ENCODE peak calls at places on chromosomes 11 and 22, in four cellular contexts. V is HCT116, Q is pancreas, D is cardiac fibroblast. W is an unnamed sample.

GRCh38 chr11:65884716-65885092 is 3.6 kb downstream of the FIBP start:
- DNase-seq in V (no peak), Q (no peak), D (peak), W (no peak)

GRCh38 chr11:35347173-35347878 is 72.0 kb downstream of the SLC1A2 start:
- DNase-seq in D (no peak), V (no peak), Q (no peak), W (no peak)

GRCh38 chr11:99422581-99423434 is 402.1 kb downstream of the CNTN5 start:
- DNase-seq in D (no peak), V (no peak), Q (no peak), W (no peak)

GRCh38 chr11:133123371-133123770 is 408.9 kb downstream of the OPCML start:
- DNase-seq in Q (no peak), V (no peak), D (no peak), W (no peak)

GRCh38 chr11:35815556-35816315 is 128.1 kb upstream of the LDLRAD3 start:
- DNase-seq in Q (peak), V (no peak), D (peak), W (no peak)

GRCh38 chr11:46308632-46309419 is 31.4 kb downstream of the CREB3L1 start:
- DNase-seq in V (peak), Q (peak), D (peak), W (peak)

GRCh38 chr11:62497132-62497915 is 49.3 kb downstream of the AHNAK start:
- DNase-seq in V (peak), Q (no peak), D (peak), W (no peak)

GRCh38 chr11:75668508-75669297 is at the start of gene MAP6:
- DNase-seq in Q (no peak), D (no peak), V (no peak), W (no peak)

GRCh38 chr22:37340331-37341262 is 58.3 kb downstream of the CYTH4 start:
- DNase-seq in Q (no peak), D (no peak), V (no peak), W (no peak)

GRCh38 chr22:49297286-49297870 is 530.3 kb downstream of the BRD1 start:
- DNase-seq in V (no peak), Q (no peak), D (no peak), W (peak)

GRCh38 chr11:66728760-66729385 is at the start of gene SPTBN2:
- DNase-seq in V (no peak), D (no peak), Q (no peak), W (no peak)

GRCh38 chr22:23542933-23543332 is 37.2 kb downstream of the IGLL1 start:
- DNase-seq in D (peak), Q (no peak), V (no peak), W (no peak)

GRCh38 chr11:44243633-44244343 is 66.2 kb downstream of the ALX4 start:
- DNase-seq in V (no peak), Q (peak), D (peak), W (no peak)

GRCh38 chr11:66326261-66327111 is 9.6 kb upstream of the CD248 start:
- DNase-seq in Q (no peak), D (peak), V (no peak), W (peak)

DNA sequence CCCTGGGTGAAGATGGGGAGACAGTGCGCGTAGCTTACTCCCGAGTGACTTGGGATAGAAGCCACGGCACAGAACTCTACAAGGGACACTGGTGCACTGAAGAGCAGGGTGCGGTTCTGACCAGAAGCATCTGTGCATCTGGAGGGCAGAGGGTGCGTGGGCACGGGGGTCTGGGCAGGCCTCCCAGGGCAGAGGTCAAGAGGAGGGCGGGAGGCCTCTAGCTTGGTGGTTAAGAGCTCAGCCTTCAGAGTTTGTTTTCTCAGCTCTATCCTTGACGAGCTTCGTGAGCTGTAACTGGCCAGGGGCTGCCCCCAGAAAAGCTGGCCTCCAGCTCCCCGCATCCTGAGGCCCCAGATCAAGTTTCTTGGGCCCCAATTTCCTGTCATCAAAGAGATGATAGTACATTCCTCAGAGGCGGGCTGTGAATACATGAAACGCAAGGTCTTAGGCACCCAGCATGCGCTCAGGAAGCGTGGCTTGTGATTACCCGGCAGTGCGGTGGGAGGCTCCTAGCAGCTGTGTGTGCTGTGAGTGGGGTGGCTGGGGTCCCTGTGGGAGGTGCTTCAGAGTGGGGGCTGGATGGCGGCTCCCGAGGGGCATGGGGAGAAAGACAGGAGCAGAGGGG is 6.0 kb upstream of the BID start:
- DNase-seq in V (no peak), Q (no peak), D (no peak), W (no peak)
- H3K4me3 ChIP-seq in V (no peak), Q (no peak), D (no peak), W (no peak)

GRCh38 chr11:127002669-127003259 is 2.2 kb upstream of the KIRREL3 start:
- DNase-seq in Q (no peak), D (no peak), V (no peak), W (no peak)
- H3K4me3 ChIP-seq in Q (no peak), D (no peak), V (no peak), W (no peak)

GRCh38 chr22:20299736-20300136 is 20.1 kb downstream of the DGCR6L start:
- DNase-seq in D (peak), Q (peak), V (no peak), W (no peak)
- H3K4me3 ChIP-seq in D (peak), Q (peak), V (peak), W (peak)

GRCh38 chr22:20026204-20026908 is 5.4 kb downstream of the TANGO2 start:
- DNase-seq in D (no peak), V (no peak), Q (no peak), W (no peak)
- H3K4me3 ChIP-seq in D (no peak), V (no peak), Q (no peak), W (no peak)

DNA sequence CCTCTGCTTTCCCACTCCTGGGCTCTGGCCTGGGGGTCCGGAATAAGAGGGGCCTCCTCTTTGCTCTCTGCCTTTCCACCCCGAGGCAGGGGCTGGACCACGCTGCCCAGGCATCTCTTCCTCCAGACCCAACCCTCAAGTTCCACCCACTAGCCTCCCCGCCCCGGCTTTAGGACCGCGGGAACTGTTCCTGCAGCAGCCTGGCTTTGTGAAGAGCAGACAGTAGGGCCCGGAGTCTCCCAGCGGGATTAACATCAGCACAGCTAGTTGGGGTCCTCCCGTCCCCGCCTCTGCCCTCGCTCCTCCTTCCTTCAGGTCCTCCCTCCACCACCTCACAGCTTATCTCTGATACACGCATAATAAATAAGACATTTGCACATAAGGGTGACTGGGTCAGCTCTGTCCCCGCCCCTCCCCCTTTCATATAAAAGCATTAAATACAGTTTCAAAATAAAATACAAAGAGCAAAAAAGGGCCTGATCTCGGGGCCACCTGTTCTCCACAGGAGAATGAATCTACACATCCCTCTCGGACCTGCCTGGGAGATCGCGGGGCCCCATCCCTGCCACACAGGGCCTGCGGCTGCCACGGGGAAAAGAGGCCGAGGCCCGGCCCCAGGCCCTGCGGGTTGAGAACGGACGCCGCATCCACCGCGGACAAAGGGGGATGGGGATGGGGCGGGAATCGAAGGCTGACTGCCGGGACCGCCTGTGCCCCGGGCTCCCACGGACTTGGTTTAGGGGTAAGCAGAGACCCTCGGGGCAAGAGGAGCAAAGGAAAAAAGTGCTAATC is 6.5 kb downstream of the ZFTA start:
- DNase-seq in Q (no peak), V (no peak), D (no peak), W (no peak)
- H3K4me3 ChIP-seq in Q (no peak), V (no peak), D (peak), W (peak)

DNA sequence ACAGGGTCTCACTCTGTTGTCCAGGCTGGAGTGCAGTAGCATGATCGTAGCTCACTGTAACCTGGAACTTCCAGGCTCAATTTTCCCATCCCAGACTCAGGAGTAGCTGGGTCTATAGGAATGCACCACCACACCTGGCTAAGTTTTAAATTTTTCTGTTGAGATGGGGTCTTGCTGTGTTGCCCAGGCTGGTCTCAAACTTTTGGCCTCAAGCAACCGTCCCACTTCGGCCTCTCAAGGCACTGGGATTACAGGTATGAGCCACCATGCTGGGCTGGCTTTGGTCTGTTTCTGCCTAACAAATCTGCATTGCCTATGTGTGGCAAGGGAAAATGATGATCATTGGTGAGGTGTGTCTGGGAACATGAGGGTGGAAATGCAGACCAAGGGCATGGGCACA is 59.3 kb upstream of the CLMP start:
- DNase-seq in D (no peak), Q (no peak), V (no peak), W (no peak)
- H3K4me3 ChIP-seq in D (no peak), Q (no peak), V (no peak), W (no peak)

DNA sequence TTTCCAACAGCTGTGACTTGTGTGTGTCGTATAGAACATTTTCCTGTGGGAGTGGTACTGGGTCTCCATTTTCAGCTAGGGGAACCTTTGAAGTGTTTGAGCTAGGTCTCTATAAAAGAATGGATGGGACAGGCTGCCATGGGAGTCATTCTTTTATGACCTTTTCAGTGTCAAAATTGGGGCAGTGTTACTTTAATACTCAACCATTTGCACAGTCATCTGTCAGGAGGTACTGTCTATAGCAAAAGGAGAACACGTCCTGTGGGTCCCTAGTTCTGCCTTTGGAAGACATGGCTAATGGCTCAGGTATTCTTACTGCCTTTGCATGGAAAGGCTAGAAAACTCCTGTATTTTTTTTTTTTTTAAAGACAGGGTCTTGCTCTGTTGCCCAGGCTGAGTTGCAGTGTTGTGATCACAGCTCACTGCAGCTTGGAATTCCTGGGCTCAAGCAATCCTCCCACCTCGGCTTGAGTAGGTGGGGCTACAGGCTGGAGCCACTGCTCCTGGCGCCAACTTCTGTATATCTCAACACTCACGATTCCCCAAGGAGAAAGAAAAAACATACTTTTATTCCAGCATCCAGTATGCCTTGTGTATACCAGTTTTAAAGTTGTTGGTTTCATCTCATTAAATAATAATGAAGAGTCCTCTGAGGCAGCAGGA is 2.1 kb upstream of the ATF4 start:
- DNase-seq in V (no peak), D (peak), Q (no peak), W (no peak)
- H3K4me3 ChIP-seq in V (peak), D (no peak), Q (no peak), W (no peak)

GRCh38 chr22:42439821-42440674 is 7.8 kb upstream of the NFAM1 start:
- DNase-seq in Q (no peak), D (peak), V (no peak), W (no peak)

GRCh38 chr22:42437488-42438292 is 5.5 kb upstream of the NFAM1 start:
- DNase-seq in D (peak), V (peak), Q (peak), W (peak)

GRCh38 chr22:42439021-42439420 is 6.8 kb upstream of the NFAM1 start:
- DNase-seq in D (no peak), V (no peak), Q (no peak), W (no peak)

GRCh38 chr22:42436402-42436801 is 4.2 kb upstream of the NFAM1 start:
- DNase-seq in V (no peak), Q (no peak), D (no peak), W (no peak)

DNA sequence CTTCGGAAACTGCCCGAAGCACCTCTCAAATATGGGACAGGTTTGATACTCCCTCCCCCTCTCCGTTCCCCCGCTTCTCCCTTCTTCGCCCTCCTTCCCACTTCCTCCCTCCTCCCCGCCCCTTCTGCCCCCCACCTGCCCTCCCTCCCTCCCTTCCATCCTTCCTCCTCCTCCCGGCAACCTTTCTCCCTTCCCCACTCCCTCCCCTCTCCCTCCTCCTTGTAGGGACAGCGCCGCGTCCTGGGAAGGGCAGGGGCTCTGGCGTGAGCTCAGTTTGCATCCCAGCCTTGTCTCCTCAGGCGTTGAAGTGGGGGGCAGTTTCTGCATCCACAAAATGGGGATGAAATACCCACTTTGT is 6.1 kb upstream of the NFAM1 start:
- DNase-seq in V (no peak), D (no peak), Q (no peak), W (no peak)
- H3K4me3 ChIP-seq in V (no peak), D (no peak), Q (no peak), W (no peak)

GRCh38 chr11:72081184-72081644 is 564 bp downstream of the LRRC51 start:
- DNase-seq in Q (no peak), D (no peak), V (no peak), W (no peak)
- H3K4me3 ChIP-seq in Q (peak), D (peak), V (peak), W (peak)

W was measured in suprapubic skin.